ENCODE peak calls at places on chromosomes 2 and 18, in eight cellular contexts. H is psoas muscle; W is aorta; Z is CD4-positive, CD25-positive, alpha-beta regulatory T cell; Y is esophagus squamous epithelium; C is H7; O is right lobe of liver; S is astrocyte. E is an unnamed sample. For H3K27me3, the result is how much of the 10 kb centered on the place peaks cover.

GRCh38 chr2:108594132-108594981 is 60.1 kb downstream of the LIMS1 start:
- DNase-seq in Z (no peak), S (peak), Y (no peak), W (no peak), C (no peak), H (no peak), O (no peak), E (peak)

GRCh38 chr2:105772362-105772761 is 27.6 kb downstream of the NCK2 start:
- DNase-seq in S (no peak), C (no peak), Z (no peak), W (no peak), O (no peak), Y (no peak), H (no peak), E (no peak)

GRCh38 chr2:225895126-225895525 is 495.6 kb downstream of the NYAP2 start:
- DNase-seq in O (no peak), Z (no peak), W (no peak), Y (no peak), H (no peak), S (peak), C (no peak), E (no peak)

GRCh38 chr2:131105950-131106801 is 1.0 kb downstream of the PLEKHB2 start:
- DNase-seq in O (peak), Z (no peak), H (peak), C (peak), Y (no peak), W (peak), S (peak), E (no peak)

GRCh38 chr18:12283256-12283655 is 24.8 kb upstream of the TUBB6 start:
- DNase-seq in Z (no peak), O (no peak), S (peak), C (peak), W (no peak), Y (no peak), H (no peak), E (no peak)

GRCh38 chr2:226932443-226932842 is 96.6 kb downstream of the RHBDD1 start:
- DNase-seq in O (no peak), W (no peak), H (no peak), S (no peak), Y (no peak), Z (no peak), C (no peak), E (no peak)

GRCh38 chr2:158484892-158485556 is 28.3 kb downstream of the PKP4 start:
- DNase-seq in W (no peak), Y (no peak), O (no peak), H (no peak), S (no peak), C (no peak), Z (no peak), E (no peak)

GRCh38 chr18:78986018-78986481 is 6.4 kb downstream of the SALL3 start:
- DNase-seq in Y (no peak), W (no peak), O (no peak), S (peak), H (no peak), C (no peak), Z (no peak), E (no peak)

GRCh38 chr2:239817011-239817490 is 208.1 kb downstream of the NDUFA10 start:
- DNase-seq in S (no peak), O (no peak), H (no peak), C (no peak), W (peak), Y (no peak), Z (no peak), E (no peak)

GRCh38 chr18:39589496-39589895 is 2023.9 kb upstream of the CELF4 start:
- DNase-seq in Y (no peak), Z (no peak), O (no peak), W (no peak), C (no peak), S (no peak), H (no peak), E (no peak)

GRCh38 chr2:102273619-102274211 is 37.6 kb upstream of the IL1RL1 start:
- DNase-seq in H (no peak), Z (no peak), O (no peak), Y (no peak), S (no peak), C (no peak), W (no peak), E (no peak)

GRCh38 chr2:200130762-200131166 is 175.4 kb downstream of the MAIP1 start:
- DNase-seq in C (no peak), S (peak), Z (no peak), O (peak), W (no peak), H (no peak), Y (no peak), E (no peak)

GRCh38 chr2:61631321-61631720 is 93.2 kb upstream of the XPO1 start:
- DNase-seq in H (no peak), W (no peak), O (no peak), C (no peak), Y (no peak), S (no peak), Z (no peak), E (no peak)

GRCh38 chr18:62080172-62080571 is 106.7 kb downstream of the PIGN start:
- DNase-seq in W (no peak), Z (no peak), C (no peak), H (no peak), S (no peak), O (no peak), Y (no peak), E (no peak)

GRCh38 chr2:134988994-134989605 is 58.1 kb downstream of the MAP3K19 start:
- DNase-seq in H (no peak), Z (no peak), O (no peak), W (no peak), S (peak), Y (no peak), C (peak), E (no peak)

GRCh38 chr2:59584958-59585357 is 968.5 kb downstream of the BCL11A start:
- DNase-seq in C (peak), Y (no peak), Z (no peak), W (no peak), H (no peak), O (no peak), S (no peak), E (no peak)

GRCh38 chr2:174787485-174788205 is 23.4 kb upstream of the CHRNA1 start:
- DNase-seq in O (no peak), Z (no peak), C (peak), S (peak), W (no peak), Y (no peak), H (no peak), E (peak)

GRCh38 chr2:54891901-54892300 is 158.3 kb downstream of the RTN4 start:
- DNase-seq in C (no peak), W (no peak), Y (no peak), O (no peak), Z (no peak), H (no peak), S (peak), E (no peak)

GRCh38 chr2:233708942-233709341 is 3.8 kb upstream of the UGT1A5 start:
- DNase-seq in H (no peak), S (no peak), C (no peak), Y (no peak), W (no peak), O (no peak), Z (no peak), E (no peak)

GRCh38 chr2:46147626-46148368 is 149.4 kb upstream of the EPAS1 start:
- DNase-seq in C (no peak), Y (no peak), H (no peak), S (no peak), W (no peak), O (no peak), Z (no peak), E (no peak)

GRCh38 chr2:47118581-47118980 is 36.5 kb downstream of the STPG4 start:
- DNase-seq in C (no peak), H (no peak), O (no peak), Y (no peak), W (no peak), S (no peak), Z (no peak), E (no peak)

GRCh38 chr2:194750926-194751325 is 906.1 kb upstream of the SLC39A10 start:
- DNase-seq in S (no peak), O (no peak), Y (no peak), C (no peak), W (no peak), H (no peak), Z (no peak), E (no peak)

GRCh38 chr2:158815166-158815565 is 20.0 kb downstream of the DAPL1 start:
- DNase-seq in W (no peak), Z (no peak), S (no peak), C (no peak), Y (no peak), O (no peak), H (no peak), E (no peak)

GRCh38 chr2:180196419-180196977 is 189.4 kb upstream of the CWC22 start:
- DNase-seq in Y (no peak), C (peak), S (no peak), O (no peak), Z (no peak), W (no peak), H (no peak), E (no peak)

GRCh38 chr18:57125627-57126026 is 21.3 kb upstream of the BOD1L2 start:
- DNase-seq in H (no peak), W (no peak), S (no peak), Z (no peak), Y (no peak), C (no peak), O (no peak), E (no peak)

GRCh38 chr2:136118819-136119716 is 1.1 kb upstream of the CXCR4 start:
- DNase-seq in Y (peak), C (peak), W (peak), S (no peak), O (peak), Z (peak), H (peak), E (no peak)

GRCh38 chr2:67216103-67216502 is 181.0 kb upstream of the ETAA1 start:
- DNase-seq in Z (no peak), Y (no peak), C (no peak), W (no peak), H (no peak), O (no peak), S (no peak), E (no peak)

GRCh38 chr2:179741317-179741716 is 120.1 kb downstream of the ZNF385B start:
- DNase-seq in O (no peak), S (no peak), Z (no peak), H (no peak), C (no peak), Y (no peak), W (no peak), E (no peak)

GRCh38 chr2:207725815-207726578 is 14.6 kb downstream of the CCNYL1 start:
- DNase-seq in O (no peak), C (no peak), H (no peak), S (no peak), Y (no peak), Z (no peak), W (no peak), E (no peak)

GRCh38 chr2:216606551-216607527 is 26.4 kb upstream of the IGFBP2 start:
- DNase-seq in H (no peak), C (peak), Z (no peak), Y (no peak), O (peak), S (no peak), W (no peak), E (no peak)

GRCh38 chr2:43274055-43274454 is 47.6 kb upstream of the ZFP36L2 start:
- DNase-seq in Z (no peak), H (no peak), Y (no peak), O (no peak), S (no peak), W (no peak), C (no peak), E (no peak)

GRCh38 chr18:2961828-2962227 is 51.1 kb downstream of the LPIN2 start:
- DNase-seq in O (no peak), Y (no peak), S (peak), Z (no peak), C (no peak), H (no peak), W (no peak), E (no peak)

GRCh38 chr2:67974564-67975430 is 88.0 kb downstream of the C1D start:
- DNase-seq in S (peak), C (no peak), Y (no peak), H (no peak), Z (no peak), W (peak), O (no peak), E (no peak)

GRCh38 chr2:138572318-138572717 is 70.7 kb downstream of the SPOPL start:
- DNase-seq in Z (no peak), O (no peak), H (no peak), C (no peak), S (no peak), W (no peak), Y (no peak), E (no peak)

GRCh38 chr2:239009001-239009961 is 161.4 kb downstream of the TWIST2 start:
- DNase-seq in S (no peak), H (no peak), Z (no peak), Y (no peak), O (no peak), W (peak), C (peak), E (no peak)

GRCh38 chr2:33836628-33837027 is 237.5 kb upstream of the FAM98A start:
- DNase-seq in Y (no peak), H (no peak), S (no peak), O (no peak), C (no peak), W (no peak), Z (no peak), E (no peak)

DNA sequence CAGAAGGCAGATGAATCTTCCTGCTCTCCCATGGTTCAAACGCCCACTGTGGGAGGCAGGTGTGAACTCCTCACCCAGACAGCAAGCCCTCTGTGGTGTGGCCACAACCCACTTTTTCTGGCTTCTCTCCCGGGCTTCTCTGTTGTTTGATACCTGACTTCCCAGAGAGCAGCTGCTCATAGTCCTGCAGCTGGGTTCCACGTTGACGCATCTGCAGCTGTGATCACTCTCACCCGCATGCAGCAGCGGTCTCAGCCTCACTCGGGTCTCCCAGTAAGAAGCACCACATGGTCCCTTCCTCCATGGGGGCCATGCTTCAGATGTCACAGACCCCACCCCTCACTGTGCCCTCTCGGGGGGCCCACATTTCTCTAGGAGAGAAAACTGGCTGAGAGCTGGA is 3.5 kb downstream of the ASPRV1 start:
- DNase-seq in Y (no peak), O (no peak), Z (no peak), C (no peak), H (no peak), S (no peak), W (no peak), E (no peak)
- H3K27me3 ChIP-seq in Y (under half), O (under half), Z (under half), C (under half), H (under half), S (under half), W (under half), E (under half)

GRCh38 chr2:242027676-242028450 is 158.3 kb downstream of the RTP5 start:
- DNase-seq in O (no peak), Y (no peak), H (peak), W (no peak), Z (no peak), S (no peak), C (no peak), E (no peak)
- H3K27me3 ChIP-seq in O (under half), Y (under half), H (under half), W (under half), Z (under half), S (half or more), C (under half), E (under half)

GRCh38 chr18:76522551-76522950 is 27.5 kb upstream of the ZNF516 start:
- DNase-seq in Y (no peak), O (no peak), H (no peak), S (no peak), C (no peak), Z (no peak), W (no peak), E (no peak)

GRCh38 chr18:76524477-76524876 is 29.4 kb upstream of the ZNF516 start:
- DNase-seq in Z (no peak), H (no peak), W (no peak), Y (no peak), S (no peak), O (no peak), C (no peak), E (no peak)

GRCh38 chr18:76519156-76519549 is 24.1 kb upstream of the ZNF516 start:
- DNase-seq in H (no peak), O (no peak), S (no peak), Z (no peak), C (peak), W (no peak), Y (no peak), E (no peak)

GRCh38 chr18:76521367-76521766 is 26.3 kb upstream of the ZNF516 start:
- DNase-seq in S (no peak), O (no peak), H (no peak), Y (no peak), Z (no peak), C (no peak), W (no peak), E (no peak)

DNA sequence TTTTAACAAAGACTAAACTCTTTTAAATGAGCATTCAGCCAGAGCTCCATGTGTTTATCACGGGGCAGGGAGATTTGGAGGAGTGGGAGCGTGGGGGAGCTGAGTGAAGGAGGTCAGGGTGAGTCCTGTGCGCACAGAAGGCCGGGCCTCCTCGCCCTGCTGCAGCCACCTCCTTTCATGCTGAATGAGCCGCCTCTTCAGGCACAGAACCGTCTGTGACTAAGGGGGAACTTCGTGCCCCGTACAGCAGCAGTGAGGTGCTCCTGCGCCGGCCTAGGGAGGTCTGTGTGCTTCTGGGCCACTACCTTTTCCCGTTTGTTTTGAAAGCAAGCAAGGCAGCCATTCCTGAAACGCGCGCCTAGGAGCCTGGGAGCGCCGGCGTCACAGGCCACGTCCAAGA is 27.1 kb upstream of the ZNF516 start:
- DNase-seq in Y (no peak), Z (no peak), H (no peak), S (no peak), C (peak), W (peak), O (no peak), E (no peak)
- H3K27me3 ChIP-seq in Y (under half), Z (under half), H (under half), S (under half), C (under half), W (under half), O (under half), E (under half)

DNA sequence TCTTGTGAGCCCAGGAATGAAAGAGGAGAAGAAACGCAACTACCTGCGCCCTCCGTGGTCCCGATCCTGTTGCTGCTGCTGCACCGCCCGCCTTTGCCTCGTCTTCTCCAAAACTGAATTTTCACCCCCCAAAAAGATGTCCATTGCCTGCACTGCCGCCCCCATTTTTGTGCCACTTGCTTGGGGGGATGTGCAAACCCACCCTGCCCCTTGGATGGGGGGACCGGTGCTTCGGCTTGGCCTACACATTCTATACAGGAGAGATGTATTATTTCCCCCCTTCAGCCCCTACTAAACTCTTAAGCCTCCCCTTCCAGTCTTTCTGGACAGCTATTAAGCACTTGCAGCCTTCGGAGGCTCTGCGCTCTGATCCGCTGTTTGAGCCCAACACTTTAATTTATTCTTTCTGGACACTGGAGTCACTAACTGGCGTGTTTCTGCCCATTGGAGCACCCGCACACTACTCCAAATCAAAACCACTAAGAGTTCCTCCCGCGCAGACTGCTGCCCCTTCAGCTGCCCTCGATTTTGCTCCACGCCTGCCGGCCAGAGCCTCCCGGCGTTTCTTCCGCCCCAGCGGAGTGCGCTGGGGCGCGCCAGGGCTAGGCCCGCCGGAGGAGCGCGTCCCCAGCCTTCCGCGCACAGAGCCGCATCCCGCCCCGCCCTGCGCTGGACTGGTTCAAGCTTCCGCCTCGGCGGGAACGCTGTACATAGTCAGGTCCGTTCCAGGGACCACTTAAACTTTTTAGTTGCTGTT is 5.9 kb downstream of the OTX1 start:
- DNase-seq in Z (no peak), H (no peak), S (no peak), Y (no peak), O (peak), W (peak), C (peak), E (no peak)
- H3K27me3 ChIP-seq in Z (under half), H (under half), S (half or more), Y (under half), O (under half), W (under half), C (half or more), E (half or more)

GRCh38 chr2:218884519-218884918 is 3.9 kb downstream of the WNT10A start:
- DNase-seq in W (peak), C (no peak), H (peak), Z (no peak), Y (no peak), S (no peak), O (no peak), E (no peak)

GRCh38 chr2:218882463-218882821 is 1.8 kb downstream of the WNT10A start:
- DNase-seq in O (no peak), H (no peak), Z (no peak), Y (no peak), S (no peak), W (no peak), C (no peak), E (no peak)

GRCh38 chr2:218882866-218883366 is 2.3 kb downstream of the WNT10A start:
- DNase-seq in O (no peak), C (peak), S (no peak), Z (no peak), Y (no peak), W (peak), H (peak), E (no peak)

GRCh38 chr2:218881744-218882462 is 1.3 kb downstream of the WNT10A start:
- DNase-seq in S (no peak), Z (no peak), Y (no peak), O (no peak), C (peak), W (peak), H (peak), E (no peak)

GRCh38 chr2:218883491-218884490 is 3.1 kb downstream of the WNT10A start:
- DNase-seq in W (peak), O (peak), Z (peak), S (no peak), C (peak), H (peak), Y (no peak), E (no peak)
- H3K27me3 ChIP-seq in W (under half), O (under half), Z (under half), S (half or more), C (half or more), H (under half), Y (under half), E (under half)

DNA sequence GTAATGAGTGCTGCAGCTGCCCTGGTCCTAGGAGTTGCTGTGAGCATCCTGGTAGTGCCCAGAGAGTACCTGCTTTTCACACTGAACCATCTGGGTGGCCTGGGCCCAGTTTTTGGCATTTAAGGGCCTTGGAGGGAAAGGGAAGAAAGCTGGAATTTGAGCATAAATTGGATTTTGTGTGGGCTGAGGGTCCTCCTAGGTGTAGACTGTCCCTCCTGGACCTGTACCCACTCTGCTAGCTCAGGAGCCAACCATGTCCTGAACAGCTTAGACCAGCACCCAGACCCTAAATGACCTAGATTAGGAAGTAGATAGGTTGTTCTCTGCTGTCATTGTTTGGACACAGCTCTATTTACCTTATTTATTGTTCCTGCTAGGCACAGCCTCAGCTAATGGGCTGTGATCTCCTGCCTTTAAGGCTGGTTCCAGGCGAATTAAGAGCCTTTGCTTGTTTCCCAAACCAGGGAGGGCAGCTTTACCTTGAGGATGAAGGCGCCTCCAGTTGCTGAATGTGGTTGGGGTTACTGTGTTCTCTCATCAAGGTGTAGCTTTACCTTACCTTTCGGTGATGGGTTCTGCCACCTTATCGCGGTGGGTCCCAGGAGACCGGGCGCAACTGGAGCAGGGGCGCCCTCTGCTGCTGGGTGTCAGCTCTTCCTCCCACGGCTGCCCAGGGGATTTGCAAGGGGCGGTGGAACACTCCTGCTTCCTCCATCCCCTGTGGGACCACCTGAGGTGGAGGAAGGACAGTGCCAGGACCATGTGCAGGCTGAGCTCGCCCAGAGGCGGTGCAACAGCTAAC is 34.4 kb downstream of the ITGA6 start:
- DNase-seq in S (no peak), C (peak), Y (no peak), O (peak), W (peak), Z (peak), H (peak), E (no peak)
- H3K27me3 ChIP-seq in S (under half), C (under half), Y (under half), O (under half), W (under half), Z (under half), H (under half), E (under half)